ENCODE peak calls at places on chromosomes 2 and 18, in six cellular contexts. V is colonic mucosa; Q is CD8-positive, alpha-beta memory T cell; S is A549; A is psoas muscle; M is right cardiac atrium. J is an unnamed sample. For H3K4me1, the result is how much of the 10 kb centered on the place peaks cover.

GRCh38 chr2:216799873-216800421 is 59.9 kb downstream of the TNP1 start:
- DNase-seq in M (no peak), Q (no peak), S (no peak), V (peak), A (peak), J (no peak)

GRCh38 chr18:30889582-30890301 is 152.8 kb downstream of the DSC3 start:
- DNase-seq in A (no peak), M (no peak), S (peak), Q (no peak), V (no peak), J (peak)

GRCh38 chr18:79699653-79700052 is 20.1 kb downstream of the CTDP1 start:
- DNase-seq in A (no peak), V (peak), M (no peak), S (no peak), Q (no peak), J (no peak)

GRCh38 chr2:121205321-121205942 is 79.6 kb downstream of the TFCP2L1 start:
- DNase-seq in V (no peak), M (no peak), Q (no peak), S (no peak), A (peak), J (no peak)

GRCh38 chr18:21599585-21600525 is 649 bp downstream of the ESCO1 start:
- DNase-seq in A (peak), V (peak), S (no peak), Q (no peak), M (peak), J (no peak)

GRCh38 chr2:96906719-96907404 is 37.0 kb upstream of the SEMA4C start:
- DNase-seq in S (no peak), Q (no peak), A (peak), V (peak), M (peak), J (no peak)

GRCh38 chr2:233892793-233893192 is 24.4 kb upstream of the TRPM8 start:
- DNase-seq in V (no peak), A (no peak), S (peak), Q (no peak), M (no peak), J (no peak)

GRCh38 chr2:36451512-36451911 is 95.9 kb downstream of the CRIM1 start:
- DNase-seq in S (no peak), M (no peak), A (no peak), Q (no peak), V (no peak), J (no peak)

GRCh38 chr18:21739604-21740473 is 753 bp upstream of the MIB1 start:
- DNase-seq in Q (no peak), S (no peak), M (peak), V (peak), A (no peak), J (no peak)

GRCh38 chr2:225002656-225003045 is 39.6 kb downstream of the DOCK10 start:
- DNase-seq in M (no peak), Q (no peak), S (no peak), V (peak), A (no peak), J (no peak)

GRCh38 chr2:231780123-231780908 is 766 bp downstream of the PDE6D start:
- DNase-seq in Q (no peak), A (peak), V (peak), M (no peak), S (no peak), J (peak)

GRCh38 chr2:23386422-23387220 is 1.6 kb downstream of the KLHL29 start:
- DNase-seq in S (peak), Q (no peak), A (peak), M (peak), V (peak), J (peak)

GRCh38 chr2:27689424-27689823 is 25.7 kb downstream of the SLC4A1AP start:
- DNase-seq in V (no peak), Q (no peak), A (no peak), S (no peak), M (no peak), J (peak)

GRCh38 chr2:73886357-73886756 is 6.5 kb upstream of the ACTG2 start:
- DNase-seq in V (no peak), Q (no peak), A (no peak), M (no peak), S (no peak), J (no peak)

GRCh38 chr18:8949206-8949605 is 153.3 kb upstream of the NDUFV2 start:
- DNase-seq in Q (no peak), V (no peak), A (no peak), S (no peak), M (no peak), J (peak)

GRCh38 chr18:8814206-8814605 is 108.8 kb downstream of the MTCL1 start:
- DNase-seq in Q (no peak), A (no peak), M (no peak), V (no peak), S (no peak), J (no peak)

GRCh38 chr2:240962371-240963064 is 35.9 kb upstream of the SNED1 start:
- DNase-seq in Q (no peak), S (no peak), M (peak), V (peak), A (no peak), J (no peak)

GRCh38 chr2:235001237-235002133 is 49.7 kb downstream of the SH3BP4 start:
- DNase-seq in A (no peak), S (no peak), V (peak), Q (no peak), M (no peak), J (no peak)

GRCh38 chr2:234998404-234999211 is 46.8 kb downstream of the SH3BP4 start:
- DNase-seq in S (no peak), V (no peak), M (no peak), Q (no peak), A (no peak), J (no peak)

GRCh38 chr2:234997389-234997788 is 45.6 kb downstream of the SH3BP4 start:
- DNase-seq in M (no peak), S (no peak), V (no peak), Q (no peak), A (no peak), J (no peak)

GRCh38 chr2:235000426-235001236 is 48.8 kb downstream of the SH3BP4 start:
- DNase-seq in V (peak), M (no peak), S (peak), A (no peak), Q (no peak), J (no peak)

GRCh38 chr2:234999740-235000425 is 48.1 kb downstream of the SH3BP4 start:
- DNase-seq in V (no peak), Q (no peak), A (no peak), M (no peak), S (no peak), J (no peak)
- H3K4me1 ChIP-seq in V (under half), Q (under half), A (under half), M (under half), S (half or more), J (under half)

GRCh38 chr2:47069628-47070154 is 85.4 kb downstream of the STPG4 start:
- DNase-seq in M (peak), V (peak), Q (no peak), S (peak), A (peak), J (peak)

GRCh38 chr2:47070920-47071824 is 83.9 kb downstream of the STPG4 start:
- DNase-seq in V (peak), Q (no peak), M (peak), A (peak), S (peak), J (peak)

GRCh38 chr2:47070155-47070919 is 84.8 kb downstream of the STPG4 start:
- DNase-seq in Q (no peak), V (peak), A (no peak), S (no peak), M (no peak), J (no peak)

GRCh38 chr2:47067788-47068407 is 87.2 kb downstream of the STPG4 start:
- DNase-seq in A (no peak), Q (no peak), V (no peak), M (no peak), S (no peak), J (no peak)

GRCh38 chr2:47068966-47069627 is 86.0 kb downstream of the STPG4 start:
- DNase-seq in M (peak), V (no peak), S (no peak), Q (no peak), A (no peak), J (no peak)
- H3K4me1 ChIP-seq in M (under half), V (under half), S (half or more), Q (under half), A (half or more), J (half or more)

DNA sequence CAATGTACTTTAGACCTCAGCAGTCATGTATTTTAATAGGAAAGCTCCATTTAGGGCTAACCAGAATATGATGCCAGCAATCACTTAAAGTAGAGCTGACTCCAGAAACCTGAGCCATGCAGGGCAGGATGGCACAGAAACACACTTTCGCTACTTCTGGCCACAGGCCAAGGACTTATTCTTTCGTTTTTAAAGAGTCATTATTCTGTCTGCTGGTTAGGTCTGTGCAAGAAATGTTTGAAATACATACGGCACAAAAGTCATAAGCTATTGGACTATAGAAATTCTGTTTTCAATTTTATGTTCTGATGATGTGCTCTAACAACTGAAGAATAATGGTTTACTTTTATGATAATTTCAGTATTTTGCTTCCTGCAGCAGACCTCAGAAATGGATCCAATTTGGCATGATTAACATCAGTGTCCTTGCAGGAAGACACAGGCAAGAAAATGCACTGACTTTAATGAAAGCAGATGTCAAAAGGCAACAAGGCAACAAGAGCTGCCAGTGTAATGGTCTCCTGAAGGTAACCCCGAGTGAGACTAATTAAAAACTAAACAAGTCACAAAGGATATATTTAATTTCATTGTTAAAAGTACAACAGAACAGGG is 114.4 kb upstream of the CHRNA1 start:
- DNase-seq in V (no peak), S (no peak), A (peak), Q (no peak), M (no peak), J (peak)
- H3K4me1 ChIP-seq in V (under half), S (under half), A (under half), Q (under half), M (under half), J (under half)

GRCh38 chr2:11407413-11407812 is 58.5 kb downstream of the E2F6 start:
- DNase-seq in V (no peak), M (no peak), S (no peak), A (no peak), Q (no peak), J (no peak)
- H3K4me1 ChIP-seq in V (under half), M (under half), S (half or more), A (under half), Q (under half), J (under half)